ENCODE peak calls at places on chromosome 9, in six cellular contexts. One of them, this sample, is unnamed.

GRCh38 chr9:121557581-121558422 is 58.2 kb upstream of the GGTA1 start:
- DNase-seq in HepG2: no peak
- DNase-seq in K562: no peak
- DNase-seq in GM12878: peak
- DNase-seq in WTC11: peak
- DNase-seq in H1: no peak
- DNase-seq in this sample: no peak

GRCh38 chr9:78218890-78219289 is 17.0 kb upstream of the CEP78 start:
- DNase-seq in GM12878: no peak
- DNase-seq in K562: no peak
- DNase-seq in HepG2: no peak
- DNase-seq in H1: no peak
- DNase-seq in WTC11: no peak
- DNase-seq in this sample: no peak

GRCh38 chr9:95940265-95940664 is 64.8 kb downstream of the ERCC6L2 start:
- DNase-seq in K562: no peak
- DNase-seq in GM12878: no peak
- DNase-seq in WTC11: no peak
- DNase-seq in H1: no peak
- DNase-seq in HepG2: no peak
- DNase-seq in this sample: no peak

GRCh38 chr9:105656131-105656921 is 5.9 kb upstream of the TAL2 start:
- DNase-seq in HepG2: no peak
- DNase-seq in K562: peak
- DNase-seq in GM12878: no peak
- DNase-seq in H1: no peak
- DNase-seq in WTC11: peak
- DNase-seq in this sample: no peak

GRCh38 chr9:40913096-40913719 is 215.3 kb downstream of the FOXD4L6 start:
- DNase-seq in GM12878: no peak
- DNase-seq in WTC11: no peak
- DNase-seq in HepG2: no peak
- DNase-seq in K562: no peak
- DNase-seq in H1: no peak
- DNase-seq in this sample: no peak

GRCh38 chr9:112248722-112249121 is 73.6 kb upstream of the SUSD1 start:
- DNase-seq in HepG2: no peak
- DNase-seq in WTC11: no peak
- DNase-seq in GM12878: no peak
- DNase-seq in K562: no peak
- DNase-seq in H1: no peak
- DNase-seq in this sample: no peak

GRCh38 chr9:90000925-90001324 is 396.1 kb downstream of the GADD45G start:
- DNase-seq in GM12878: no peak
- DNase-seq in K562: no peak
- DNase-seq in H1: no peak
- DNase-seq in WTC11: no peak
- DNase-seq in HepG2: no peak
- DNase-seq in this sample: no peak

GRCh38 chr9:101536938-101537337 is 3.3 kb downstream of the RNF20 start:
- DNase-seq in GM12878: no peak
- DNase-seq in H1: no peak
- DNase-seq in K562: no peak
- DNase-seq in WTC11: peak
- DNase-seq in HepG2: peak
- DNase-seq in this sample: no peak

GRCh38 chr9:98564714-98565113 is 144.0 kb downstream of the GABBR2 start:
- DNase-seq in GM12878: no peak
- DNase-seq in H1: no peak
- DNase-seq in K562: no peak
- DNase-seq in WTC11: no peak
- DNase-seq in HepG2: no peak
- DNase-seq in this sample: no peak

GRCh38 chr9:88184986-88185385 is 46.7 kb upstream of the SPATA31C2 start:
- DNase-seq in GM12878: no peak
- DNase-seq in WTC11: no peak
- DNase-seq in K562: no peak
- DNase-seq in H1: no peak
- DNase-seq in HepG2: no peak
- DNase-seq in this sample: no peak

GRCh38 chr9:114382951-114383865 is 4.6 kb downstream of the AKNA start:
- DNase-seq in K562: no peak
- DNase-seq in WTC11: peak
- DNase-seq in HepG2: no peak
- DNase-seq in GM12878: no peak
- DNase-seq in H1: no peak
- DNase-seq in this sample: no peak

GRCh38 chr9:114312513-114312875 is 10.4 kb upstream of the ORM1 start:
- DNase-seq in WTC11: no peak
- DNase-seq in GM12878: no peak
- DNase-seq in K562: no peak
- DNase-seq in H1: no peak
- DNase-seq in HepG2: no peak
- DNase-seq in this sample: no peak

GRCh38 chr9:123248630-123249029 is 19.8 kb downstream of the STRBP start:
- DNase-seq in WTC11: no peak
- DNase-seq in H1: no peak
- DNase-seq in K562: no peak
- DNase-seq in HepG2: no peak
- DNase-seq in GM12878: no peak
- DNase-seq in this sample: no peak

GRCh38 chr9:71758785-71759184 is 9.5 kb downstream of the CEMIP2 start:
- DNase-seq in WTC11: no peak
- DNase-seq in HepG2: peak
- DNase-seq in H1: no peak
- DNase-seq in GM12878: no peak
- DNase-seq in K562: peak
- DNase-seq in this sample: peak

GRCh38 chr9:106062252-106062651 is 367.9 kb downstream of the TMEM38B start:
- DNase-seq in WTC11: no peak
- DNase-seq in HepG2: no peak
- DNase-seq in K562: no peak
- DNase-seq in H1: no peak
- DNase-seq in GM12878: no peak
- DNase-seq in this sample: no peak

GRCh38 chr9:121897140-121897539 is 196.0 kb downstream of the TTLL11 start:
- DNase-seq in WTC11: no peak
- DNase-seq in H1: no peak
- DNase-seq in HepG2: no peak
- DNase-seq in K562: no peak
- DNase-seq in GM12878: no peak
- DNase-seq in this sample: no peak

GRCh38 chr9:125816321-125816720 is 69.1 kb downstream of the PBX3 start:
- DNase-seq in GM12878: no peak
- DNase-seq in WTC11: no peak
- DNase-seq in HepG2: no peak
- DNase-seq in H1: no peak
- DNase-seq in K562: no peak
- DNase-seq in this sample: no peak

GRCh38 chr9:136631038-136632000 is 31.4 kb upstream of the EGFL7 start:
- DNase-seq in HepG2: peak
- DNase-seq in WTC11: peak
- DNase-seq in K562: peak
- DNase-seq in H1: peak
- DNase-seq in GM12878: peak
- DNase-seq in this sample: peak
- TF ChIP-seq ATF3 in HepG2: no peak
- TF ChIP-seq ATF3 in WTC11: no peak
- TF ChIP-seq ATF3 in K562: no peak
- TF ChIP-seq ATF3 in H1: no peak
- TF ChIP-seq ATF3 in GM12878: no peak
- TF ChIP-seq ATF3 in this sample: no peak

DNA sequence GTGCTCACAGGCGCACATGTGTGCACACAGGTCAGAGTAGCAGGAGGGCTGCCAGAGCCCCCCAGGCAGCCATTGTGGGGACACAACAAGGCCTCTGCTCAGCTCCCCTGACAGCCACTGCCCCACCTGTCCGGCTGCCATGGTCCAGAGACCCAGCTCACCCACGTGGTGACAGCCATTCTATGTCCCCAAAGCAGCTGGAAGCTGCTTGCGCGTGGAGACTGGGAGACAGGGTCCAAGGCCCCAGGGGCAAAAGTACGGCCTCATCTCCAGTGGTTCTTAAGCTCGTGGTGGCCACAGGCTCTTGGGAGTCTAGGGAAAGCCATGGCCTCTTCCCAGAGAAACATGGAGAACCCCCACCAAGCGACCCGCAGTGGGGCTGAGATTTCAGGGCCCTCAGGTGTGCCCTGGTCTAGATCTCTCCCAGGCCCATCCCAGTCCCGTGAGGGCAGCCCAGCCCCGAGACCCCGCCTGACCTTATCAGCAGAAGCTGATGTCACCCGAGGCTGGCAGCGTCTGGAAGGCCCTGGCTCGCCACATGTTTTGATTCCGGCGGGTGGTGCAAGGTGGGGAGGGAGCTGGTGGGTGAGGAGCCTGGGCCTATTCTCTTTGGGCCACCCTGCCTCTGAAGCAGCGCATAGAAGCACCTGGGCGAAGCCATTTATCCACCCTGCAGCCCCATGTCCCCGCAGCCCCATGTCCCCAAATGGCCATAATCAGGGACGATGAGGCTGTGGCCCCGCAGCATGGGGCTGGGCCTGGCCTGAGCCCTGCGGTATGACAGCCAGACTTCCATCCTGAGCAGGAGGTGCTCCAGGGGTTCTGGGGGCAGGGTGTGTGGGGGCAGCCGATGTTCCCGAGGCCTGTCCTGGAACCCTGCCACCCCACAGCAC is 31.7 kb downstream of the GLT6D1 start:
- DNase-seq in H1: no peak
- DNase-seq in WTC11: no peak
- DNase-seq in HepG2: no peak
- DNase-seq in GM12878: no peak
- DNase-seq in K562: no peak
- DNase-seq in this sample: no peak
- TF ChIP-seq ATF3 in H1: no peak
- TF ChIP-seq ATF3 in WTC11: no peak
- TF ChIP-seq ATF3 in HepG2: no peak
- TF ChIP-seq ATF3 in GM12878: no peak
- TF ChIP-seq ATF3 in K562: no peak
- TF ChIP-seq ATF3 in this sample: no peak

GRCh38 chr9:110180386-110180712 is 27.6 kb downstream of the C9orf152 start:
- DNase-seq in GM12878: no peak
- DNase-seq in H1: no peak
- DNase-seq in HepG2: no peak
- DNase-seq in K562: no peak
- DNase-seq in WTC11: no peak
- DNase-seq in this sample: no peak

GRCh38 chr9:110186254-110186653 is 21.7 kb downstream of the C9orf152 start:
- DNase-seq in H1: no peak
- DNase-seq in WTC11: no peak
- DNase-seq in GM12878: no peak
- DNase-seq in K562: no peak
- DNase-seq in HepG2: no peak
- DNase-seq in this sample: no peak

GRCh38 chr9:110180713-110181434 is 27.1 kb downstream of the C9orf152 start:
- DNase-seq in WTC11: no peak
- DNase-seq in GM12878: no peak
- DNase-seq in H1: no peak
- DNase-seq in K562: no peak
- DNase-seq in HepG2: peak
- DNase-seq in this sample: no peak

GRCh38 chr9:110185806-110186205 is 22.2 kb downstream of the C9orf152 start:
- DNase-seq in H1: no peak
- DNase-seq in K562: no peak
- DNase-seq in WTC11: no peak
- DNase-seq in GM12878: no peak
- DNase-seq in HepG2: no peak
- DNase-seq in this sample: no peak

DNA sequence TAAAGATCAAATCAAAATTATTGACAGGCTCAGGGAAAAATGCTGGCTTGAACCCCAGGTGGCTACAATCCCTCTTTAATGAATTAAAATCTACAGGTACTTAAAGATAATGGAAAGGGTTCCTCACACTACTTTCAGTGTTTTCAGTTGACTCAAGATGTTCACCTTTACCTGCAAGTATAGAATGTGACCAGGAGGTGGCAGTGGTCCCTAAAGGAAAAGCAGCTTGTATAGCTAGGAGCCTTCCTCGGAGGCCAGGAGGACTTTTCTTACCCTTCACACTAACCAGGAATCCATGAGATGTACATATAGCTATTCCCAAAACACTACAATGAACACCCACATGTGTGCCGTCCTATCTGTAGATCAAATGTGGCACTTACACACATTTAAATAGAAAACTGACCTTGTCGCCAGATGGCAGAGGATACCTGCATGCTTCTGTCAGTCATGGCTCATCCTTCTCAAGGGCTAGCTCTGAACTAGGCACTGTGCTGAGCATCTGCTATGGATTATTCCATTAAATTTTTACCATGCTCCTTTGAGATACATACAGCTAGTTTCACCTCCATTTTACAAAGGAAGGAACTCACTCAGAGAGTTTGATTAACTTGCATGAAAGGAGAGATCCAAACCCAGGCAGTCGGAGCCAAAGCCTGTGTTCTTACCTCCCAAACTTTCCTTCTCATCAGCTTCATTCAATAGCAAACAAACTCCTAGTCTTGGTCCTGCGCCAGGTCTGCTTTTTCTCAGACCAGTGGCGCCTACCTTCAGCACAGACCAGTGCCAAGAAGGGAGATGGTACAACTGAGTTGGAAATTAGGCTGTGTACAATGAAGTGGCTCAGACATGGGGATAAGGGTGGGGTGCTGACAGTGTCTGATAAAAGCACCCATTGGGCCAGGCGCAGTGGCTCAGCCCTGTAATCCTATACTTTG is 24.5 kb downstream of the C9orf152 start:
- DNase-seq in K562: peak
- DNase-seq in WTC11: peak
- DNase-seq in HepG2: peak
- DNase-seq in H1: peak
- DNase-seq in GM12878: peak
- DNase-seq in this sample: peak
- TF ChIP-seq ATF3 in K562: no peak
- TF ChIP-seq ATF3 in WTC11: no peak
- TF ChIP-seq ATF3 in HepG2: no peak
- TF ChIP-seq ATF3 in H1: no peak
- TF ChIP-seq ATF3 in GM12878: no peak
- TF ChIP-seq ATF3 in this sample: no peak

DNA sequence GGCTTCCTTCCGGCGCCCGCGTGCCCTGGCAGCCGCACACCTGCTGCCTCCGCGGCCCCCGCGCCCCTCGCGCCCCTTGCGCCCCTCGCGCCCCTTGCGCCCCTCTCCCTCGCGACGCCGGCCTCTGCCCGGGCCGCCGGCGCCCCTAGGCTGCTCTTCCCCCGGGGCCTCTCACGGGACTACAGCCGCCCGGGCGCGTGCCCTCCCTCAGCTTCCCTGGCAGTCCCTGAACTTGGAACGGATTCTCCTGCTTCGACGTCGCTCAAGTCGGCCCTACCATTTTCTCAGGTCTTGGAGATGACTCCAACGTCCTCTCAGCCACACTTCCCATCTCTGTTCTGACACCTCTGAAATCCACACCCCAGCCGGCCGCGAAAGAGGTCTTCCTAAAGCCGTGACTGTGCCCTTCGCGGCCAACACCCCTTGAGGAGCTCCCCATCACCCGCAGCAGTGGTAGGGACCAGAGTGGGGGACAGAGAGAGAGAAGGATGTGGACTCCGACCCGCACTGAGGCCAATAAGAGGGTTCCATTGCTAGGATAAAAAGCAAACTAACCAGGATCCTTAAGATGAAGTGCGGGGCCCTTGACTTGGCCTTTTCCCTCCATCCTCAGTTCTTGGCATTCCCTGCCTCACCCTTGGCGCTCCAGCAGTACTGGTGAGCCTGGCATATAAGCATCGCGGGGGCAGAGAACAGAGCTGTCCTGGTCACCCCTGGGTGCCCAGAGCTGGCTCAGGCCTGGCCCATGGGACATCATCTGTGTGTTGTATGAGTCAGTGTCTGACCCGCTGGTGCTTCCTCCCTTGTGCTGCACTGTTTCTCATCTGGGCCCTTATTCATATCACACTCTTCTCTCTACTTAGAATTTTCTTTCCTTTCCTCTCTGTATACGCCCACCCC is 38.6 kb upstream of the GARNL3 start:
- DNase-seq in H1: no peak
- DNase-seq in GM12878: no peak
- DNase-seq in WTC11: no peak
- DNase-seq in K562: no peak
- DNase-seq in HepG2: no peak
- DNase-seq in this sample: no peak
- TF ChIP-seq ATF3 in H1: no peak
- TF ChIP-seq ATF3 in GM12878: no peak
- TF ChIP-seq ATF3 in WTC11: no peak
- TF ChIP-seq ATF3 in K562: no peak
- TF ChIP-seq ATF3 in HepG2: no peak
- TF ChIP-seq ATF3 in this sample: no peak